ENCODE peak calls at places on chromosomes 3 and 15, in eight cellular contexts. P, Z, E, G, Q, K, U and X are unnamed samples.

GRCh38 chr15:80836991-80837390 is 57.8 kb downstream of the CEMIP start:
- DNase-seq in P (no peak), Z (no peak), E (no peak), G (no peak), Q (no peak), K (no peak), U (no peak), X (no peak)

GRCh38 chr3:187750513-187751123 is 5.3 kb upstream of the BCL6 start:
- DNase-seq in P (no peak), Z (peak; percentile 32), E (peak; percentile 32), G (no peak), Q (peak; percentile 20), K (peak; percentile 30), U (no peak), X (no peak)

GRCh38 chr3:30353711-30354467 is 252.5 kb upstream of the TGFBR2 start:
- DNase-seq in P (no peak), Z (no peak), E (no peak), G (no peak), Q (no peak), K (peak; percentile 57), U (no peak), X (no peak)

GRCh38 chr3:19931767-19932188 is 2.2 kb downstream of the EFHB start:
- DNase-seq in P (no peak), Z (peak; percentile 10), E (no peak), G (no peak), Q (no peak), K (peak; percentile 29), U (no peak), X (no peak)

GRCh38 chr15:58870451-58870850 is 63.0 kb downstream of the SLTM start:
- DNase-seq in P (no peak), Z (no peak), E (no peak), G (no peak), Q (peak; percentile 60), K (no peak), U (no peak), X (no peak)

GRCh38 chr3:185207931-185208746 is 45.7 kb downstream of the EHHADH start:
- DNase-seq in P (no peak), Z (no peak), E (peak; percentile 89), G (no peak), Q (peak; percentile 61), K (peak; percentile 95), U (no peak), X (no peak)

GRCh38 chr3:53811143-53811915 is 34.9 kb downstream of the CHDH start:
- DNase-seq in P (no peak), Z (no peak), E (no peak), G (no peak), Q (no peak), K (no peak), U (no peak), X (no peak)

GRCh38 chr3:52829906-52830463 is 487 bp downstream of the ITIH4 start:
- DNase-seq in P (no peak), Z (no peak), E (no peak), G (no peak), Q (no peak), K (no peak), U (no peak), X (no peak)

GRCh38 chr3:54951405-54951804 is 23.5 kb upstream of the LRTM1 start:
- DNase-seq in P (peak; percentile 46), Z (peak; percentile 3), E (peak; percentile 88), G (peak; percentile 73), Q (peak; percentile 93), K (peak; percentile 4), U (peak; percentile 82), X (peak; percentile 47)

GRCh38 chr3:192641911-192642310 is 85.4 kb downstream of the FGF12 start:
- DNase-seq in P (no peak), Z (no peak), E (no peak), G (no peak), Q (no peak), K (no peak), U (no peak), X (no peak)

GRCh38 chr3:11118181-11118682 is 36.1 kb upstream of the HRH1 start:
- DNase-seq in P (no peak), Z (no peak), E (peak; percentile 90), G (no peak), Q (peak; percentile 70), K (no peak), U (no peak), X (no peak)

GRCh38 chr3:37173806-37174205 is 576 bp downstream of the LRRFIP2 start:
- DNase-seq in P (no peak), Z (no peak), E (no peak), G (no peak), Q (no peak), K (no peak), U (no peak), X (no peak)

GRCh38 chr15:79329186-79329611 is 18.3 kb downstream of the TMED3 start:
- DNase-seq in P (no peak), Z (peak; percentile 57), E (peak; percentile 79), G (no peak), Q (peak; percentile 68), K (no peak), U (no peak), X (no peak)

GRCh38 chr3:11288786-11289637 is 16.8 kb downstream of the ATG7 start:
- DNase-seq in P (no peak), Z (peak; percentile 79), E (peak; percentile 93), G (no peak), Q (peak; percentile 96), K (peak; percentile 77), U (no peak), X (no peak)

GRCh38 chr3:190811775-190812480 is 50.6 kb downstream of the GMNC start:
- DNase-seq in P (no peak), Z (peak; percentile 61), E (peak; percentile 23), G (peak; percentile 45), Q (peak; percentile 60), K (peak; percentile 69), U (no peak), X (no peak)

GRCh38 chr3:4426782-4427344 is 40.2 kb downstream of the SUMF1 start:
- DNase-seq in P (no peak), Z (peak; percentile 7), E (peak; percentile 79), G (no peak), Q (peak; percentile 91), K (peak; percentile 84), U (no peak), X (no peak)

GRCh38 chr15:27328616-27329015 is 357.6 kb downstream of the GABRG3 start:
- DNase-seq in P (no peak), Z (no peak), E (no peak), G (no peak), Q (no peak), K (no peak), U (no peak), X (no peak)

GRCh38 chr3:157070600-157070999 is 89.3 kb downstream of the CCNL1 start:
- DNase-seq in P (no peak), Z (no peak), E (peak; percentile 40), G (no peak), Q (peak; percentile 22), K (no peak), U (no peak), X (no peak)

GRCh38 chr3:141397996-141398395 is 29.7 kb downstream of the ZBTB38 start:
- DNase-seq in P (no peak), Z (no peak), E (no peak), G (no peak), Q (no peak), K (no peak), U (no peak), X (no peak)

GRCh38 chr3:111539351-111540331 is 2.4 kb upstream of the CD96 start:
- DNase-seq in P (peak; percentile 29), Z (peak; percentile 63), E (no peak), G (peak; percentile 79), Q (peak; percentile 41), K (peak; percentile 52), U (peak; percentile 20), X (peak; percentile 60)

GRCh38 chr15:70202756-70203155 is 105.0 kb upstream of the TLE3 start:
- DNase-seq in P (no peak), Z (no peak), E (peak; percentile 39), G (no peak), Q (no peak), K (no peak), U (no peak), X (no peak)

GRCh38 chr3:11136871-11137626 is 17.2 kb upstream of the HRH1 start:
- DNase-seq in P (no peak), Z (peak; percentile 95), E (peak; percentile 100), G (no peak), Q (peak; percentile 100), K (no peak), U (no peak), X (no peak)

GRCh38 chr3:46027021-46027705 is at the start of gene XCR1:
- DNase-seq in P (no peak), Z (no peak), E (no peak), G (no peak), Q (no peak), K (peak; percentile 31), U (no peak), X (no peak)

GRCh38 chr3:149306751-149307434 is 26.5 kb downstream of the TM4SF18 start:
- DNase-seq in P (no peak), Z (no peak), E (no peak), G (no peak), Q (no peak), K (no peak), U (no peak), X (no peak)

GRCh38 chr3:136193273-136194043 is 2.7 kb downstream of the MSL2 start:
- DNase-seq in P (no peak), Z (no peak), E (no peak), G (no peak), Q (no peak), K (peak; percentile 29), U (no peak), X (no peak)

GRCh38 chr3:77348244-77348855 is 308.5 kb downstream of the ROBO2 start:
- DNase-seq in P (no peak), Z (peak; percentile 35), E (no peak), G (peak; percentile 54), Q (peak; percentile 6), K (peak; percentile 5), U (no peak), X (no peak)
- TF ChIP-seq CTCF in P (no peak), Z (no peak), E (peak; percentile 26), G (peak; percentile 45), Q (peak; percentile 22), K (no peak), U (peak; percentile 35), X (peak; percentile 54)

GRCh38 chr3:94285874-94286273 is 223.0 kb downstream of the NSUN3 start:
- DNase-seq in P (no peak), Z (peak; percentile 14), E (peak; percentile 6), G (no peak), Q (no peak), K (no peak), U (no peak), X (no peak)
- TF ChIP-seq CTCF in P (no peak), Z (peak; percentile 21), E (no peak), G (no peak), Q (peak; percentile 26), K (no peak), U (no peak), X (peak; percentile 22)

DNA sequence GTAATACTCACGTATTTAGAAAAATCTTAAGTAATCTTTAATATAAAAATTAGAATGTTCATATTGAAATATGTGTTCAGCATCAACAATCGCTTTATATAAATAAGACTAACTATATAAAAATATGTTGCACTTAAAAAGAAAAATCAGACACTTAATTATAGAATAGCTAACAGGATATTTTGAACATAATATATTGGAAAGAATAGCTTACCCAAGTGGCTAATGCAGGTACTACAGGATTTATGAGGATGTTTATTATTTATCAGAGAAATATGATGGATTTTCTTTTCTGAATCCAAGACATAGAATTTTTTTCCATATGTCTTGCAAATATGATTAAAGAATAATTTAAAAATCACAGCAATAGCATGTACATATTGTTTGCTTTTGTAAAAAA is 567.9 kb upstream of the GBE1 start:
- DNase-seq in P (no peak), Z (no peak), E (no peak), G (no peak), Q (no peak), K (no peak), U (no peak), X (no peak)
- TF ChIP-seq CTCF in P (peak; percentile 77), Z (no peak), E (peak; percentile 3), G (peak; percentile 17), Q (no peak), K (peak; percentile 23), U (peak; percentile 56), X (peak; percentile 59)

GRCh38 chr3:67034371-67034770 is 36.3 kb downstream of the KBTBD8 start:
- DNase-seq in P (no peak), Z (no peak), E (no peak), G (no peak), Q (no peak), K (no peak), U (no peak), X (no peak)
- TF ChIP-seq CTCF in P (no peak), Z (no peak), E (no peak), G (no peak), Q (no peak), K (no peak), U (no peak), X (no peak)